ENCODE peak calls at places on chromosomes 5 and 9, in five cellular contexts. One of them, this sample, is unnamed.

GRCh38 chr5:45622365-45622764 is 73.8 kb downstream of the HCN1 start:
- DNase-seq in endothelial cell: no peak
- DNase-seq in mammary epithelial cell: no peak
- DNase-seq in breast epithelium: no peak
- DNase-seq in HFFc6: no peak
- DNase-seq in this sample: no peak

GRCh38 chr5:172284275-172284971 is 859 bp upstream of the UBTD2 start:
- DNase-seq in endothelial cell: no peak
- DNase-seq in mammary epithelial cell: no peak
- DNase-seq in breast epithelium: no peak
- DNase-seq in HFFc6: no peak
- DNase-seq in this sample: no peak

GRCh38 chr5:125883223-125883622 is 540.0 kb upstream of the GRAMD2B start:
- DNase-seq in endothelial cell: no peak
- DNase-seq in mammary epithelial cell: peak
- DNase-seq in breast epithelium: no peak
- DNase-seq in HFFc6: no peak
- DNase-seq in this sample: no peak

GRCh38 chr5:54518146-54519082 is 855 bp downstream of the SNX18 start:
- DNase-seq in endothelial cell: peak
- DNase-seq in mammary epithelial cell: peak
- DNase-seq in breast epithelium: peak
- DNase-seq in HFFc6: no peak
- DNase-seq in this sample: no peak

GRCh38 chr5:124074500-124074899 is 562.5 kb downstream of the CSNK1G3 start:
- DNase-seq in endothelial cell: no peak
- DNase-seq in mammary epithelial cell: no peak
- DNase-seq in breast epithelium: no peak
- DNase-seq in HFFc6: no peak
- DNase-seq in this sample: no peak

GRCh38 chr5:177478711-177479646 is 5.5 kb upstream of the DBN1 start:
- DNase-seq in endothelial cell: no peak
- DNase-seq in mammary epithelial cell: no peak
- DNase-seq in breast epithelium: no peak
- DNase-seq in HFFc6: no peak
- DNase-seq in this sample: no peak

GRCh38 chr9:137545123-137545522 is 5.1 kb downstream of the PNPLA7 start:
- DNase-seq in endothelial cell: no peak
- DNase-seq in mammary epithelial cell: no peak
- DNase-seq in breast epithelium: no peak
- DNase-seq in HFFc6: no peak
- DNase-seq in this sample: no peak

GRCh38 chr9:134466869-134467616 is 140.8 kb downstream of the RXRA start:
- DNase-seq in endothelial cell: no peak
- DNase-seq in mammary epithelial cell: no peak
- DNase-seq in breast epithelium: no peak
- DNase-seq in HFFc6: no peak
- DNase-seq in this sample: no peak

GRCh38 chr5:180296778-180297177 is 4.9 kb upstream of the MAPK9 start:
- DNase-seq in endothelial cell: no peak
- DNase-seq in mammary epithelial cell: no peak
- DNase-seq in breast epithelium: no peak
- DNase-seq in HFFc6: no peak
- DNase-seq in this sample: no peak

GRCh38 chr5:106127341-106127781 is 1543.4 kb downstream of the EFNA5 start:
- DNase-seq in endothelial cell: no peak
- DNase-seq in mammary epithelial cell: peak
- DNase-seq in breast epithelium: no peak
- DNase-seq in HFFc6: no peak
- DNase-seq in this sample: no peak

GRCh38 chr5:41334221-41334620 is 120.9 kb upstream of the C6 start:
- DNase-seq in endothelial cell: no peak
- DNase-seq in mammary epithelial cell: no peak
- DNase-seq in breast epithelium: no peak
- DNase-seq in HFFc6: no peak
- DNase-seq in this sample: no peak

GRCh38 chr5:39274388-39275085 is 55.2 kb upstream of the FYB1 start:
- DNase-seq in endothelial cell: no peak
- DNase-seq in mammary epithelial cell: no peak
- DNase-seq in breast epithelium: no peak
- DNase-seq in HFFc6: no peak
- DNase-seq in this sample: no peak

GRCh38 chr9:129554649-129555048 is 66.3 kb downstream of the C9orf50 start:
- DNase-seq in endothelial cell: no peak
- DNase-seq in mammary epithelial cell: no peak
- DNase-seq in breast epithelium: no peak
- DNase-seq in HFFc6: no peak
- DNase-seq in this sample: no peak

GRCh38 chr9:128916204-128916603 is 4.6 kb upstream of the PHYHD1 start:
- DNase-seq in endothelial cell: no peak
- DNase-seq in mammary epithelial cell: no peak
- DNase-seq in breast epithelium: peak
- DNase-seq in HFFc6: peak
- DNase-seq in this sample: no peak

GRCh38 chr5:127001621-127002296 is 28.6 kb downstream of the MARCHF3 start:
- DNase-seq in endothelial cell: no peak
- DNase-seq in mammary epithelial cell: no peak
- DNase-seq in breast epithelium: no peak
- DNase-seq in HFFc6: peak
- DNase-seq in this sample: no peak

GRCh38 chr5:100761192-100761591 is 141.9 kb downstream of the ST8SIA4 start:
- DNase-seq in endothelial cell: no peak
- DNase-seq in mammary epithelial cell: no peak
- DNase-seq in breast epithelium: no peak
- DNase-seq in HFFc6: no peak
- DNase-seq in this sample: no peak

GRCh38 chr9:7536310-7536939 is 263.2 kb downstream of the DMAC1 start:
- DNase-seq in endothelial cell: peak
- DNase-seq in mammary epithelial cell: peak
- DNase-seq in breast epithelium: no peak
- DNase-seq in HFFc6: no peak
- DNase-seq in this sample: peak

GRCh38 chr5:15463231-15463630 is 36.7 kb upstream of the FBXL7 start:
- DNase-seq in endothelial cell: no peak
- DNase-seq in mammary epithelial cell: no peak
- DNase-seq in breast epithelium: no peak
- DNase-seq in HFFc6: peak
- DNase-seq in this sample: no peak

GRCh38 chr9:136011703-136012496 is 50.7 kb upstream of the UBAC1 start:
- DNase-seq in endothelial cell: no peak
- DNase-seq in mammary epithelial cell: no peak
- DNase-seq in breast epithelium: no peak
- DNase-seq in HFFc6: no peak
- DNase-seq in this sample: peak

GRCh38 chr9:134039386-134040175 is 14.3 kb downstream of the BRD3OS start:
- DNase-seq in endothelial cell: no peak
- DNase-seq in mammary epithelial cell: no peak
- DNase-seq in breast epithelium: no peak
- DNase-seq in HFFc6: no peak
- DNase-seq in this sample: no peak

GRCh38 chr5:108295588-108296368 is 86.1 kb downstream of the FBXL17 start:
- DNase-seq in endothelial cell: no peak
- DNase-seq in mammary epithelial cell: peak
- DNase-seq in breast epithelium: no peak
- DNase-seq in HFFc6: no peak
- DNase-seq in this sample: no peak

GRCh38 chr5:10588779-10589447 is 25.0 kb downstream of the ANKRD33B start:
- DNase-seq in endothelial cell: no peak
- DNase-seq in mammary epithelial cell: no peak
- DNase-seq in breast epithelium: no peak
- DNase-seq in HFFc6: no peak
- DNase-seq in this sample: no peak

GRCh38 chr5:99030871-99031440 is 102.1 kb upstream of the CHD1 start:
- DNase-seq in endothelial cell: no peak
- DNase-seq in mammary epithelial cell: no peak
- DNase-seq in breast epithelium: no peak
- DNase-seq in HFFc6: no peak
- DNase-seq in this sample: no peak

GRCh38 chr9:94945191-94946144 is 219.0 kb downstream of the AOPEP start:
- DNase-seq in endothelial cell: no peak
- DNase-seq in mammary epithelial cell: peak
- DNase-seq in breast epithelium: no peak
- DNase-seq in HFFc6: peak
- DNase-seq in this sample: no peak

GRCh38 chr5:61167382-61167781 is 5.1 kb upstream of the SMIM15 start:
- DNase-seq in endothelial cell: peak
- DNase-seq in mammary epithelial cell: peak
- DNase-seq in breast epithelium: no peak
- DNase-seq in HFFc6: no peak
- DNase-seq in this sample: no peak

GRCh38 chr9:12884736-12885395 is 110.0 kb downstream of the LURAP1L start:
- DNase-seq in endothelial cell: no peak
- DNase-seq in mammary epithelial cell: peak
- DNase-seq in breast epithelium: no peak
- DNase-seq in HFFc6: peak
- DNase-seq in this sample: peak

GRCh38 chr9:135811796-135812195 is 95.5 kb downstream of the CAMSAP1 start:
- DNase-seq in endothelial cell: no peak
- DNase-seq in mammary epithelial cell: no peak
- DNase-seq in breast epithelium: peak
- DNase-seq in HFFc6: no peak
- DNase-seq in this sample: no peak

GRCh38 chr5:130964238-130965192 is 200.5 kb downstream of the HINT1 start:
- DNase-seq in endothelial cell: no peak
- DNase-seq in mammary epithelial cell: peak
- DNase-seq in breast epithelium: no peak
- DNase-seq in HFFc6: no peak
- DNase-seq in this sample: no peak

GRCh38 chr9:68515304-68516017 is 25.2 kb downstream of the TMEM252 start:
- DNase-seq in endothelial cell: no peak
- DNase-seq in mammary epithelial cell: no peak
- DNase-seq in breast epithelium: no peak
- DNase-seq in HFFc6: peak
- DNase-seq in this sample: no peak

GRCh38 chr5:74685979-74686631 is 1.1 kb downstream of the HEXB start:
- DNase-seq in endothelial cell: no peak
- DNase-seq in mammary epithelial cell: peak
- DNase-seq in breast epithelium: no peak
- DNase-seq in HFFc6: no peak
- DNase-seq in this sample: no peak

GRCh38 chr5:105392710-105393149 is 1830.1 kb upstream of the NUDT12 start:
- DNase-seq in endothelial cell: no peak
- DNase-seq in mammary epithelial cell: no peak
- DNase-seq in breast epithelium: no peak
- DNase-seq in HFFc6: no peak
- DNase-seq in this sample: no peak

GRCh38 chr5:52961238-52961637 is 27.9 kb upstream of the ITGA2 start:
- DNase-seq in endothelial cell: no peak
- DNase-seq in mammary epithelial cell: peak
- DNase-seq in breast epithelium: no peak
- DNase-seq in HFFc6: peak
- DNase-seq in this sample: peak

GRCh38 chr5:89087551-89088318 is 204.8 kb upstream of the MEF2C start:
- DNase-seq in endothelial cell: no peak
- DNase-seq in mammary epithelial cell: no peak
- DNase-seq in breast epithelium: no peak
- DNase-seq in HFFc6: no peak
- DNase-seq in this sample: no peak

DNA sequence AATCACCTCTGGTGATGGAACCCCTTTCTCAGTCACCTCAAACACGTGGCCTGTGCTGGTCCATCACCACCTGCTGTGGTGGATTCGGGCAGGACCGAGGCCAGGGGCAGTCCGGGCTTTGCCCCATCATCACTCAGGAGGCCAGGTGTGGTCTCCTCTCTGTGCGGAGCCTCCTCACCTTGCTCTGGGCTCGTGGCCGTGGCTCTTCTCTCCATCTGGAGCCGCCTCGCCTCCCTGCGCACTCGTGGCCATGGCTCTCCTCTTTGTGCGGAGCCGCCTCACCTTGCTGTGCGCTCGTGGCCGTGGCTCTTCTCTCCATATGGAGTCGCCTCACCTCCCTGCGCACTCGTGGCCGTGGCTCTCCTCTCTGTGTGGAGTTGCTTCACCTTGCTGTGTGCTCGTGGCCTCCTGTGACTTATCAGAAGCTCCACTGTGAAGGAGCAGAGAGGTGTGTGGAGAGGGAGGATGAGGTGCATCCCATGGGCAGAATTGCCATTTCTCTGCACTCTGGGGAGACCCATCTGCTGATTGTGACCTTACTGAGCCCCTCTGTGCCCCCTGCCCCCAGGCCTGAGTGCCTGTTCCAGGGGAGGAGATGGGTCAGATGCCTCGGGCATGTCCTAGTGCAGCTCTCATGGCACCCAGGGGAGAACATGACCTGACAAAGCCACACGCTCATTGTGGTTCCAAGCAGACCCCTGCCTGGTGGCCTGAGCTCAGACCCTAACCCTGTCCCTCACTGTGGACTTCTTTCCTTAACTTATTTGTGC is 276.6 kb upstream of the IRX2 start:
- DNase-seq in endothelial cell: no peak
- DNase-seq in mammary epithelial cell: no peak
- DNase-seq in breast epithelium: no peak
- DNase-seq in HFFc6: no peak
- DNase-seq in this sample: no peak
- TF ChIP-seq CTCF in endothelial cell: no peak
- TF ChIP-seq CTCF in mammary epithelial cell: no peak
- TF ChIP-seq CTCF in breast epithelium: no peak
- TF ChIP-seq CTCF in HFFc6: no peak
- TF ChIP-seq CTCF in this sample: no peak

GRCh38 chr9:6106576-6107339 is 91.3 kb upstream of the RANBP6 start:
- DNase-seq in endothelial cell: peak
- DNase-seq in mammary epithelial cell: peak
- DNase-seq in breast epithelium: no peak
- DNase-seq in HFFc6: peak
- DNase-seq in this sample: no peak
- TF ChIP-seq CTCF in endothelial cell: no peak
- TF ChIP-seq CTCF in mammary epithelial cell: peak
- TF ChIP-seq CTCF in breast epithelium: peak
- TF ChIP-seq CTCF in HFFc6: peak
- TF ChIP-seq CTCF in this sample: peak

GRCh38 chr5:94181940-94182339 is 436.5 kb downstream of the KIAA0825 start:
- DNase-seq in endothelial cell: no peak
- DNase-seq in mammary epithelial cell: no peak
- DNase-seq in breast epithelium: no peak
- DNase-seq in HFFc6: peak
- DNase-seq in this sample: no peak
- TF ChIP-seq CTCF in endothelial cell: no peak
- TF ChIP-seq CTCF in mammary epithelial cell: peak
- TF ChIP-seq CTCF in breast epithelium: no peak
- TF ChIP-seq CTCF in HFFc6: peak
- TF ChIP-seq CTCF in this sample: no peak

DNA sequence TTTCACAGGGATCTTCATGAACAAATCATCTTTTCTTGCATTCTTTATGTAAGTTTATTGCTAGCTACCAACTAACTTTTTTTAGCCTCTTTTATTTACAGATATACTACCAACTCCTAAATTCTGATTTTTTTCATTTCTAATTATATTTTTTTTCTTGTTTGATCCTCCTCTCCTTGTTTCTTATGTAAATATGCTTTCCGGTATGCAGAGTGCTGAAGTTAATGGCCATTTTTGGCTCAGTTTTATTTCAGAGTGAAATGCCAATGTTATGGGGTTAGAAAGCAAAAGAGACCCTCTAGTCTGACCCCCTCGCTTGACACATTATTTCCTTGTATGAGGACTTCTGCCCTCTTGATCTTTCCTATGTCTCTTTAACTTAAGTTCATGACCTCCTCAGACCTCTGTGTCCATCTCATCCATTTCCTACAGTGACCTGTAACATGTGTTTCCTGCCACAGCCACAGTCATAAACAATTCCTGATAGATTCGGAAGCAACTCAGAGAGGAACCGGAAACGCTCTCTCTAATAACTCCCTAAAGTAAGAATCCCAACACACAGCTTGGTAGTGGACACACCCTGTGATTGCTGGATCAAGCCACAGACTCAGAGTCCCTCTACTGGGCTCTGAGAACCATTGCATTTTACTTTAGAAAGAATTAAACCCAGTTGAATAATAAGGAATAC is 42.9 kb upstream of the AFAP1L1 start:
- DNase-seq in endothelial cell: peak
- DNase-seq in mammary epithelial cell: peak
- DNase-seq in breast epithelium: no peak
- DNase-seq in HFFc6: peak
- DNase-seq in this sample: peak
- TF ChIP-seq CTCF in endothelial cell: peak
- TF ChIP-seq CTCF in mammary epithelial cell: peak
- TF ChIP-seq CTCF in breast epithelium: peak
- TF ChIP-seq CTCF in HFFc6: peak
- TF ChIP-seq CTCF in this sample: peak

This sample was measured in AG09319.